ENCODE peak calls at places on chromosomes 13 and 19, in four cellular contexts. O is A549, K is psoas muscle, X is ascending aorta. I is an unnamed sample.
A peak's percentile ranks its signal among the peaks of the same experiment; 100 is the strongest.

GRCh38 chr19:53988981-53989380 is 2.5 kb upstream of the CACNG6 start:
- DNase-seq in O (no peak), K (no peak), X (no peak), I (no peak)

GRCh38 chr19:39937094-39937493 is 2.7 kb upstream of the FCGBP start:
- DNase-seq in O (no peak), K (no peak), X (no peak), I (no peak)

GRCh38 chr19:52638601-52639000 is 446 bp upstream of the ZNF83 start:
- DNase-seq in O (no peak), K (no peak), X (peak; percentile 9), I (no peak)

GRCh38 chr13:77306458-77306857 is 20.4 kb downstream of the MYCBP2 start:
- DNase-seq in O (no peak), K (no peak), X (no peak), I (no peak)

GRCh38 chr13:91111476-91112190 is 235.9 kb upstream of the MIR17HG start:
- DNase-seq in O (no peak), K (no peak), X (no peak), I (no peak)

GRCh38 chr13:30869491-30869890 is 36.6 kb upstream of the MEDAG start:
- DNase-seq in O (no peak), K (peak; percentile 67), X (no peak), I (no peak)

GRCh38 chr13:50511877-50512332 is 331.6 kb downstream of the DLEU7 start:
- DNase-seq in O (no peak), K (no peak), X (no peak), I (no peak)

GRCh38 chr13:77009011-77009410 is 17.1 kb downstream of the CLN5 start:
- DNase-seq in O (no peak), K (no peak), X (no peak), I (no peak)

GRCh38 chr13:90321281-90321931 is 1026.1 kb upstream of the MIR17HG start:
- DNase-seq in O (no peak), K (no peak), X (no peak), I (no peak)

DNA sequence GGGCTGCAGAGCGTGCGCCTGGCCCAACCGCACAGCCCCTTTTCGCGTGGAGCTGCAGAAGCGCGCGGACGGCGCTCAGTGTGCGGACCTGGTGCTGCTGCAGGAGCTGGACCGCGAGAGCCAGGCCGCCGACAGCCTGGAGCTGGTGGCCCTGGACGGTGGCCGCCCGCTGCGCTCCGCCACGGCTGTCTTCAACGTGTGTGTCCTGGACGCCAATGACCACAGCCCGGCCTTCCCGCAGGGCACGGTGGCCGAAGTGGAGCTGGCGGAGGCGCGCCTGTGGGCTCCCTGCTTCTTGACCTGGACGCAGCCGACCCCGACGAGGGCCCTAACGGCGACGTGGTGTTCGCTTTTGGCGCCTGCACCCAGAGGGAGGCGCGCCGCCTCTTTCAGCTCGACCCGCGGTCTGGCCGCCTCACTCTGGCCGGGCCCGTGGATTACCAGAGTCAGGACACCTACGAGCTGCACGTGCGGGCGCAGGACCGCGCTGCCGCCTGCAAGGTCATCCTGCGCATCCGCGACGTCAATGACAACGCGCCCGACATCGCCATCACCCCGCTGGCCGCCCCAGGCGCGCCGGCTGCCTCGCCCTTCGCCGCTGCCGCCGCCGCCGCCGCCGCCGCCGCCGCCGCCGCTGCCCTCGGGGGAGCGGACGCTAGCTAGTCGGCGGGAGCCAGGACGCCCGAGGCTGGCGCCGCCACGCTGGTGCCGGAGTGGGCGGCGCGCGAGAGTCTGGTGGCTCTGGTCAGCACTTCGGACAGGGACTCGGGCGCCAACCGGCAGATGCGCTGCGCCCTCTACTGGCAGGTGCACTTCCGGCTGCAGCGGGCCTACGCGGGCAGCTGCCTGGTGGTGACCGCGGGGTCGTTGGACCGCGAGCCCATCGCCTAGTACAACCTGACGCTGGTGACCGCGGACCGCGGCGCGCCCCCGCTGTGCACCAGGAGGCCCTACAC is 172.2 kb downstream of the OLFM4 start:
- DNase-seq in O (no peak), K (peak; percentile 70), X (no peak), I (peak; percentile 69)
- H3K4me1 ChIP-seq in O (no peaks in the 10 kb centered on the region), K (no peaks in the 10 kb centered on the region), X (no peaks in the 10 kb centered on the region), I (no peaks in the 10 kb centered on the region)

GRCh38 chr13:110511509-110512181 is 49.9 kb downstream of the RAB20 start:
- DNase-seq in O (no peak), K (no peak), X (no peak), I (no peak)
- TF ChIP-seq CTCF in O (no peak), K (no peak), X (no peak), I (no peak)

DNA sequence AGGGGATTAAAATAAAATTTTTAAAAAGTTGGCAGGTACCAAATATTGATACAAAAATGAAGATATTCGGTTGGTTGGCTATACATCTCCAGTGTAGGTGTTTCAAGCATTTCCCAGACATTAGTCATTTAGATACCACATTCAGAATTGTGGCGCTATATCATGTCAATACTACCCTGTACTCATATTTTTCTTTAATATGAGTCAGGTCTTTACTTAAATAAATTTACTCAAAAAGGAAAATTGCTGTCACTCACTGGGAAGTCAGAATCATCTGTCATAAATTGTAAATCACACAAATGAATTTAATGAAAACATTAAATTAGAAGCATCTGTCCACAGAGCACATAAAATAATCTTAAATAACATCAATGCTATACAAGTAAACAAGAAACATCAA is 134.2 kb downstream of the TSHZ3 start:
- DNase-seq in O (no peak), K (no peak), X (no peak), I (no peak)
- H3K27ac ChIP-seq in O (no peak overlapping the region), K (no peak overlapping the region), X (no peak overlapping the region), I (no peak overlapping the region)

GRCh38 chr13:82344867-82345266 is 1537.4 kb downstream of the SLITRK1 start:
- DNase-seq in O (no peak), K (no peak), X (no peak), I (no peak)

GRCh38 chr13:82341116-82341515 is 1541.2 kb downstream of the SLITRK1 start:
- DNase-seq in O (no peak), K (no peak), X (no peak), I (no peak)
- H3K4me1 ChIP-seq in O (no peaks in the 10 kb centered on the region), K (no peaks in the 10 kb centered on the region), X (no peaks in the 10 kb centered on the region), I (no peaks in the 10 kb centered on the region)

DNA sequence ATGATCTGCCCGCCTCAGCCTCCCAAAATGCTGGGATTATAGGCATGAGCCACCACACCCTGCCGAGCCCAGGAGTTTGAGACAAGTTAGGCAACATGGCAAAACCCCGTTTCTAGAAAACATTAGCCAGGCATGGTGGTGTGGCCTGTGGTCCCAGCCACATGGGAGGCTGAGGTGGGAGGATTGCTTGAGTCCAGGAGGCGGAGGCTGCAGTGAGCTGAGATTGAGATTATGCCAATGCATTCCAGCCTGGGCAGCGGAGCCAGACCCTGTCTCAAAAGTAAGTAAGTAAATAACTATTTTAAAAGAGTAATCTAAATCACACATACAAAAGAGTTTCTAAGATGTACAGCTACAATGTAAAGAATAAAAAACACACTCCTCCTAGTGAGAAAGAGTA is 41.9 kb downstream of the SKA3 start:
- DNase-seq in O (no peak), K (no peak), X (no peak), I (no peak)
- TF ChIP-seq CTCF in O (no peak), K (no peak), X (no peak), I (no peak)

GRCh38 chr19:49451430-49452181 is at the start of gene PIH1D1:
- DNase-seq in O (peak; percentile 100), K (peak; percentile 98), X (peak; percentile 94), I (peak; percentile 96)

GRCh38 chr19:49447485-49448431 is 3.9 kb downstream of the PIH1D1 start:
- DNase-seq in O (peak; percentile 68), K (peak; percentile 88), X (no peak), I (no peak)

GRCh38 chr19:49453013-49453756 is at the start of gene ALDH16A1:
- DNase-seq in O (peak; percentile 99), K (peak; percentile 99), X (peak; percentile 89), I (peak; percentile 99)

GRCh38 chr19:49448432-49448786 is 3.2 kb downstream of the PIH1D1 start:
- DNase-seq in O (no peak), K (no peak), X (no peak), I (no peak)

DNA sequence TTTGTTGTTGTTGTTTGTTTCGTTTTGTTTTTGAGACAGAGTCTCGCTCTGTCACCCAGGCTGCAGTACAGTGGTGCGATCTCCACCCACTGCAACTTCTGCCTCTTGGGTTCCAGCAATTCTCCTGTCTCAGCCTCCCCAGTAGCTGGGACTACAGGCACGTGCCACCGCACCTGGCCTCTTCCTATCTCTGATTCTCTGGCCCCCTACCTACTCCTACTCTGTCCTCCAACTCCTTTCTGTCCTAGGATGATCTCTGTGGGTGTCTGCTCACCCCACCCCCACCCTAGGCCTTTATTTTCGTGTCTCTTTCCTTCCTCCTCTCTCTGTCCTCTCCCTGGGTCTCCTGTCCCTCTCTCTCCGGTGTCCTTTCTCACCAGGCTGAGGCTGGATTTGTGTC is 1.2 kb downstream of the PIH1D1 start:
- DNase-seq in O (no peak), K (no peak), X (no peak), I (no peak)
- H3K27ac ChIP-seq in O (no peak overlapping the region), K (peak overlapping the region; percentile 36), X (no peak overlapping the region), I (no peak overlapping the region)

GRCh38 chr19:15294591-15294990 is 37.7 kb downstream of the BRD4 start:
- DNase-seq in O (no peak), K (no peak), X (no peak), I (no peak)
- H3K4me1 ChIP-seq in O (peaks cover 92% of the 10 kb centered on the region), K (peaks cover 99% of the 10 kb centered on the region), X (peaks cover 21% of the 10 kb centered on the region), I (peaks cover 100% of the 10 kb centered on the region)

GRCh38 chr13:47809411-47809810 is 191.7 kb downstream of the SUCLA2 start:
- DNase-seq in O (no peak), K (no peak), X (no peak), I (no peak)
- TF ChIP-seq CTCF in O (no peak), K (no peak), X (no peak), I (no peak)